ENCODE peak calls at places on chromosome 7, in seven cellular contexts. U is NAMALWA, F is DND-41, C is A172, Q is adrenal gland, N is ELR, R is neural progenitor cell. X is an unnamed sample.

GRCh38 chr7:139453673-139454321 is 29.7 kb downstream of the KLRG2 start:
- DNase-seq in U (no peak), F (no peak), C (no peak), Q (no peak), N (peak), R (no peak), X (no peak)

GRCh38 chr7:37832194-37832593 is 16.2 kb upstream of the NME8 start:
- DNase-seq in U (no peak), F (peak), C (peak), Q (peak), N (no peak), R (no peak), X (no peak)

GRCh38 chr7:132464740-132465139 is 111.5 kb downstream of the PLXNA4 start:
- DNase-seq in U (no peak), F (no peak), C (peak), Q (no peak), N (peak), R (no peak), X (no peak)

GRCh38 chr7:94264756-94265155 is 129.9 kb upstream of the COL1A2 start:
- DNase-seq in U (no peak), F (no peak), C (no peak), Q (no peak), N (peak), R (peak), X (no peak)

GRCh38 chr7:85184599-85185354 is 2.1 kb downstream of the SEMA3D start:
- DNase-seq in U (no peak), F (no peak), C (no peak), Q (peak), N (peak), R (peak), X (peak)

GRCh38 chr7:27148031-27148775 is 629 bp upstream of the HOXA6 start:
- DNase-seq in U (no peak), F (no peak), C (no peak), Q (peak), N (no peak), R (no peak), X (no peak)

GRCh38 chr7:6486438-6487183 is 38.9 kb upstream of the DAGLB start:
- DNase-seq in U (no peak), F (no peak), C (no peak), Q (no peak), N (no peak), R (no peak), X (no peak)

GRCh38 chr7:28144266-28144665 is 36.3 kb downstream of the JAZF1 start:
- DNase-seq in U (peak), F (no peak), C (no peak), Q (no peak), N (no peak), R (peak), X (peak)

GRCh38 chr7:6437251-6437650 is 10.5 kb downstream of the DAGLB start:
- DNase-seq in U (no peak), F (no peak), C (no peak), Q (no peak), N (peak), R (no peak), X (no peak)

GRCh38 chr7:135317676-135318326 is 84.2 kb downstream of the STRA8 start:
- DNase-seq in U (no peak), F (no peak), C (no peak), Q (no peak), N (no peak), R (no peak), X (no peak)

GRCh38 chr7:70764701-70765208 is 367.2 kb upstream of the GALNT17 start:
- DNase-seq in U (no peak), F (no peak), C (no peak), Q (no peak), N (no peak), R (no peak), X (no peak)

X was measured in NCI-H748 treated with DMSO at 0.1 percent for 48 hours.